ENCODE peak calls at places on chromosomes 13 and 19, in nine cellular contexts. One of them, this sample, is unnamed.

GRCh38 chr13:98942485-98942884 is 35.4 kb downstream of the DOCK9 start:
- ATAC-seq in CD4-positive, CD25-positive, alpha-beta regulatory T cell: no peak
- ATAC-seq in GM12878: no peak
- ATAC-seq in RWPE2: peak; percentile 50
- ATAC-seq in sciatic nerve: no peak
- ATAC-seq in heart left ventricle: no peak
- ATAC-seq in HCT116: no peak
- ATAC-seq in activated B cell treated with CpG ODN at 0.5 μM for 24 hours: no peak
- ATAC-seq in left cardiac atrium: no peak
- ATAC-seq in this sample: no peak

GRCh38 chr19:5147971-5148793 is 179.3 kb downstream of the KDM4B start:
- ATAC-seq in heart left ventricle: no peak
- ATAC-seq in RWPE2: no peak
- ATAC-seq in HCT116: no peak
- ATAC-seq in sciatic nerve: peak; percentile 44
- ATAC-seq in activated B cell treated with CpG ODN at 0.5 μM for 24 hours: no peak
- ATAC-seq in GM12878: no peak
- ATAC-seq in left cardiac atrium: no peak
- ATAC-seq in CD4-positive, CD25-positive, alpha-beta regulatory T cell: no peak
- ATAC-seq in this sample: no peak

GRCh38 chr19:16198363-16198636 is 589 bp downstream of the AP1M1 start:
- ATAC-seq in activated B cell treated with CpG ODN at 0.5 μM for 24 hours: no peak
- ATAC-seq in CD4-positive, CD25-positive, alpha-beta regulatory T cell: no peak
- ATAC-seq in HCT116: peak; percentile 3
- ATAC-seq in heart left ventricle: no peak
- ATAC-seq in RWPE2: no peak
- ATAC-seq in GM12878: peak; percentile 4
- ATAC-seq in left cardiac atrium: peak; percentile 3
- ATAC-seq in sciatic nerve: no peak
- ATAC-seq in this sample: no peak

GRCh38 chr19:1245884-1246816 is 2.2 kb upstream of the MIDN start:
- ATAC-seq in GM12878: no peak
- ATAC-seq in HCT116: no peak
- ATAC-seq in RWPE2: no peak
- ATAC-seq in CD4-positive, CD25-positive, alpha-beta regulatory T cell: no peak
- ATAC-seq in activated B cell treated with CpG ODN at 0.5 μM for 24 hours: no peak
- ATAC-seq in heart left ventricle: peak; percentile 52
- ATAC-seq in sciatic nerve: peak; percentile 4
- ATAC-seq in left cardiac atrium: peak; percentile 4
- ATAC-seq in this sample: peak; percentile 2

GRCh38 chr13:113220141-113220598 is 10.8 kb downstream of the CUL4A start:
- ATAC-seq in sciatic nerve: peak; percentile 74
- ATAC-seq in CD4-positive, CD25-positive, alpha-beta regulatory T cell: no peak
- ATAC-seq in heart left ventricle: no peak
- ATAC-seq in left cardiac atrium: peak; percentile 13
- ATAC-seq in RWPE2: no peak
- ATAC-seq in activated B cell treated with CpG ODN at 0.5 μM for 24 hours: no peak
- ATAC-seq in HCT116: no peak
- ATAC-seq in GM12878: no peak
- ATAC-seq in this sample: no peak

GRCh38 chr19:35045667-35046300 is 4.3 kb downstream of the HPN start:
- ATAC-seq in HCT116: peak; percentile 90
- ATAC-seq in RWPE2: peak; percentile 80
- ATAC-seq in activated B cell treated with CpG ODN at 0.5 μM for 24 hours: peak; percentile 90
- ATAC-seq in left cardiac atrium: no peak
- ATAC-seq in heart left ventricle: no peak
- ATAC-seq in GM12878: peak; percentile 93
- ATAC-seq in CD4-positive, CD25-positive, alpha-beta regulatory T cell: peak; percentile 83
- ATAC-seq in sciatic nerve: peak; percentile 28
- ATAC-seq in this sample: peak; percentile 24

GRCh38 chr13:86174632-86175031 is 375.4 kb upstream of the SLITRK6 start:
- ATAC-seq in left cardiac atrium: no peak
- ATAC-seq in HCT116: no peak
- ATAC-seq in RWPE2: no peak
- ATAC-seq in sciatic nerve: no peak
- ATAC-seq in heart left ventricle: no peak
- ATAC-seq in activated B cell treated with CpG ODN at 0.5 μM for 24 hours: no peak
- ATAC-seq in GM12878: no peak
- ATAC-seq in CD4-positive, CD25-positive, alpha-beta regulatory T cell: no peak
- ATAC-seq in this sample: no peak

GRCh38 chr13:35891486-35891885 is 239.7 kb downstream of the DCLK1 start:
- ATAC-seq in left cardiac atrium: no peak
- ATAC-seq in HCT116: no peak
- ATAC-seq in sciatic nerve: no peak
- ATAC-seq in CD4-positive, CD25-positive, alpha-beta regulatory T cell: no peak
- ATAC-seq in RWPE2: no peak
- ATAC-seq in GM12878: no peak
- ATAC-seq in heart left ventricle: no peak
- ATAC-seq in activated B cell treated with CpG ODN at 0.5 μM for 24 hours: no peak
- ATAC-seq in this sample: no peak

GRCh38 chr13:48588120-48588519 is 55.2 kb upstream of the RCBTB2 start:
- ATAC-seq in heart left ventricle: no peak
- ATAC-seq in HCT116: no peak
- ATAC-seq in RWPE2: no peak
- ATAC-seq in activated B cell treated with CpG ODN at 0.5 μM for 24 hours: no peak
- ATAC-seq in sciatic nerve: no peak
- ATAC-seq in GM12878: no peak
- ATAC-seq in left cardiac atrium: no peak
- ATAC-seq in CD4-positive, CD25-positive, alpha-beta regulatory T cell: no peak
- ATAC-seq in this sample: no peak